ENCODE peak calls at places on chromosomes 2 and 18, in six cellular contexts. One of them, this sample, is unnamed.

GRCh38 chr2:173872714-173873113 is 92.5 kb downstream of the SP3 start:
- DNase-seq in endothelial cell: no peak
- DNase-seq in CD8-positive, alpha-beta T cell: no peak
- DNase-seq in naive thymus-derived CD4-positive, alpha-beta T cell: no peak
- DNase-seq in BE2C: no peak
- DNase-seq in dermis blood vessel endothelial cell: no peak
- DNase-seq in this sample: no peak

GRCh38 chr18:74507120-74507881 is 11.1 kb downstream of the CNDP2 start:
- DNase-seq in endothelial cell: no peak
- DNase-seq in CD8-positive, alpha-beta T cell: no peak
- DNase-seq in naive thymus-derived CD4-positive, alpha-beta T cell: no peak
- DNase-seq in BE2C: no peak
- DNase-seq in dermis blood vessel endothelial cell: no peak
- DNase-seq in this sample: no peak

GRCh38 chr2:236369606-236370005 is 105.4 kb upstream of the ASB18 start:
- DNase-seq in endothelial cell: no peak
- DNase-seq in CD8-positive, alpha-beta T cell: no peak
- DNase-seq in naive thymus-derived CD4-positive, alpha-beta T cell: no peak
- DNase-seq in BE2C: no peak
- DNase-seq in dermis blood vessel endothelial cell: peak; percentile 6
- DNase-seq in this sample: no peak

GRCh38 chr2:121282800-121283382 is 2.1 kb downstream of the TFCP2L1 start:
- DNase-seq in endothelial cell: no peak
- DNase-seq in CD8-positive, alpha-beta T cell: no peak
- DNase-seq in naive thymus-derived CD4-positive, alpha-beta T cell: no peak
- DNase-seq in BE2C: no peak
- DNase-seq in dermis blood vessel endothelial cell: no peak
- DNase-seq in this sample: no peak

GRCh38 chr18:44590976-44591375 is 89.7 kb upstream of the SETBP1 start:
- DNase-seq in endothelial cell: no peak
- DNase-seq in CD8-positive, alpha-beta T cell: no peak
- DNase-seq in naive thymus-derived CD4-positive, alpha-beta T cell: no peak
- DNase-seq in BE2C: no peak
- DNase-seq in dermis blood vessel endothelial cell: no peak
- DNase-seq in this sample: no peak

GRCh38 chr2:145682536-145683157 is 1162.7 kb upstream of the ZEB2 start:
- DNase-seq in endothelial cell: no peak
- DNase-seq in CD8-positive, alpha-beta T cell: no peak
- DNase-seq in naive thymus-derived CD4-positive, alpha-beta T cell: no peak
- DNase-seq in BE2C: no peak
- DNase-seq in dermis blood vessel endothelial cell: peak; percentile 9
- DNase-seq in this sample: no peak

GRCh38 chr18:39455300-39455699 is 1889.7 kb upstream of the CELF4 start:
- DNase-seq in endothelial cell: no peak
- DNase-seq in CD8-positive, alpha-beta T cell: no peak
- DNase-seq in naive thymus-derived CD4-positive, alpha-beta T cell: no peak
- DNase-seq in BE2C: no peak
- DNase-seq in dermis blood vessel endothelial cell: peak; percentile 79
- DNase-seq in this sample: no peak

GRCh38 chr2:203629699-203630098 is 76.7 kb upstream of the CD28 start:
- DNase-seq in endothelial cell: no peak
- DNase-seq in CD8-positive, alpha-beta T cell: no peak
- DNase-seq in naive thymus-derived CD4-positive, alpha-beta T cell: no peak
- DNase-seq in BE2C: no peak
- DNase-seq in dermis blood vessel endothelial cell: no peak
- DNase-seq in this sample: no peak

GRCh38 chr2:97708608-97709007 is 4.8 kb upstream of the ZAP70 start:
- DNase-seq in endothelial cell: no peak
- DNase-seq in CD8-positive, alpha-beta T cell: no peak
- DNase-seq in naive thymus-derived CD4-positive, alpha-beta T cell: no peak
- DNase-seq in BE2C: no peak
- DNase-seq in dermis blood vessel endothelial cell: no peak
- DNase-seq in this sample: no peak

GRCh38 chr2:203636896-203637818 is 69.3 kb upstream of the CD28 start:
- DNase-seq in endothelial cell: no peak
- DNase-seq in CD8-positive, alpha-beta T cell: no peak
- DNase-seq in naive thymus-derived CD4-positive, alpha-beta T cell: no peak
- DNase-seq in BE2C: no peak
- DNase-seq in dermis blood vessel endothelial cell: peak; percentile 8
- DNase-seq in this sample: peak; percentile 8

GRCh38 chr2:4635289-4635688 is 931.9 kb downstream of the DCDC2C start:
- DNase-seq in endothelial cell: no peak
- DNase-seq in CD8-positive, alpha-beta T cell: no peak
- DNase-seq in naive thymus-derived CD4-positive, alpha-beta T cell: no peak
- DNase-seq in BE2C: no peak
- DNase-seq in dermis blood vessel endothelial cell: no peak
- DNase-seq in this sample: no peak

GRCh38 chr2:227482638-227483340 is 10.8 kb downstream of the AGFG1 start:
- DNase-seq in endothelial cell: no peak
- DNase-seq in CD8-positive, alpha-beta T cell: no peak
- DNase-seq in naive thymus-derived CD4-positive, alpha-beta T cell: no peak
- DNase-seq in BE2C: no peak
- DNase-seq in dermis blood vessel endothelial cell: no peak
- DNase-seq in this sample: no peak

GRCh38 chr2:71608034-71608433 is 154.7 kb downstream of the DYSF start:
- DNase-seq in endothelial cell: peak; percentile 3
- DNase-seq in CD8-positive, alpha-beta T cell: no peak
- DNase-seq in naive thymus-derived CD4-positive, alpha-beta T cell: no peak
- DNase-seq in BE2C: no peak
- DNase-seq in dermis blood vessel endothelial cell: no peak
- DNase-seq in this sample: no peak

GRCh38 chr2:11642972-11643371 is 27.0 kb downstream of the NTSR2 start:
- DNase-seq in endothelial cell: no peak
- DNase-seq in CD8-positive, alpha-beta T cell: no peak
- DNase-seq in naive thymus-derived CD4-positive, alpha-beta T cell: no peak
- DNase-seq in BE2C: no peak
- DNase-seq in dermis blood vessel endothelial cell: no peak
- DNase-seq in this sample: no peak

GRCh38 chr2:130720036-130720435 is 8.8 kb upstream of the GPR148 start:
- DNase-seq in endothelial cell: no peak
- DNase-seq in CD8-positive, alpha-beta T cell: no peak
- DNase-seq in naive thymus-derived CD4-positive, alpha-beta T cell: no peak
- DNase-seq in BE2C: no peak
- DNase-seq in dermis blood vessel endothelial cell: no peak
- DNase-seq in this sample: no peak

GRCh38 chr18:50853863-50854271 is 25.1 kb upstream of the ME2 start:
- DNase-seq in endothelial cell: no peak
- DNase-seq in CD8-positive, alpha-beta T cell: no peak
- DNase-seq in naive thymus-derived CD4-positive, alpha-beta T cell: no peak
- DNase-seq in BE2C: no peak
- DNase-seq in dermis blood vessel endothelial cell: no peak
- DNase-seq in this sample: no peak

This sample was measured in hippocampal formation.